ENCODE peak calls at places on chromosomes 13 and 19, in seven cellular contexts. E is fibroblast of lung, R is BJ, B is fibroblast of the aortic adventitia, W is GM23338, Z is WTC11, K is neural progenitor cell. U is an unnamed sample.

GRCh38 chr13:50365683-50366391 is 350.6 kb downstream of the KCNRG start:
- DNase-seq in B (no peak), R (no peak), E (no peak), W (no peak), K (no peak), Z (no peak), U (no peak)

GRCh38 chr19:13995017-13995728 is 10.9 kb downstream of the RFX1 start:
- DNase-seq in B (peak), Z (no peak), E (peak), R (peak), K (no peak), W (no peak), U (peak)

GRCh38 chr19:45507864-45508680 is 793 bp downstream of the VASP start:
- DNase-seq in E (no peak), Z (peak), K (peak), W (peak), B (peak), R (no peak), U (no peak)

GRCh38 chr13:90890435-90890834 is 457.1 kb upstream of the MIR17HG start:
- DNase-seq in Z (no peak), E (no peak), R (no peak), W (no peak), K (no peak), B (no peak), U (no peak)

GRCh38 chr13:109628251-109628699 is 158.1 kb downstream of the IRS2 start:
- DNase-seq in E (peak), W (no peak), Z (no peak), R (peak), B (peak), K (no peak), U (peak)

GRCh38 chr13:113837554-113838355 is 26.1 kb downstream of the GAS6 start:
- DNase-seq in B (peak), K (no peak), W (no peak), E (peak), Z (no peak), R (peak), U (peak)

GRCh38 chr19:28184997-28185396 is 1028.0 kb downstream of the UQCRFS1 start:
- DNase-seq in W (no peak), E (no peak), B (peak), Z (no peak), R (no peak), K (no peak), U (no peak)

GRCh38 chr13:24039621-24040475 is 120.7 kb upstream of the SPATA13 start:
- DNase-seq in W (no peak), K (no peak), E (no peak), Z (no peak), R (no peak), B (no peak), U (no peak)

GRCh38 chr19:10639836-10640235 is 14.3 kb upstream of the ILF3 start:
- DNase-seq in W (no peak), Z (no peak), B (no peak), E (no peak), R (no peak), K (no peak), U (no peak)

GRCh38 chr13:112067121-112067741 is at the start of gene SOX1:
- DNase-seq in E (no peak), K (peak), R (no peak), B (no peak), W (peak), Z (peak), U (no peak)

GRCh38 chr19:53989600-53990533 is 1.6 kb upstream of the CACNG6 start:
- DNase-seq in B (peak), K (no peak), E (no peak), W (peak), R (no peak), Z (no peak), U (no peak)

GRCh38 chr13:45104294-45104693 is 16.0 kb upstream of the GTF2F2 start:
- DNase-seq in Z (no peak), E (no peak), W (no peak), K (no peak), B (no peak), R (no peak), U (no peak)

GRCh38 chr13:45119469-45119989 is 781 bp upstream of the GTF2F2 start:
- DNase-seq in Z (no peak), K (peak), E (peak), W (no peak), B (peak), R (no peak), U (peak)

GRCh38 chr19:10517760-10518443 is 655 bp upstream of the S1PR5 start:
- DNase-seq in Z (peak), R (no peak), B (no peak), K (peak), W (peak), E (no peak), U (peak)

GRCh38 chr19:5225486-5226345 is 114.9 kb downstream of the PTPRS start:
- DNase-seq in K (peak), W (peak), Z (peak), E (no peak), R (no peak), B (no peak), U (no peak)

GRCh38 chr19:48746738-48747575 is at the start of gene IZUMO1:
- DNase-seq in W (peak), R (peak), E (peak), Z (peak), K (peak), B (peak), U (peak)

GRCh38 chr19:49421039-49421877 is 2.0 kb downstream of the PTH2 start:
- DNase-seq in B (peak), W (peak), K (peak), E (peak), Z (peak), R (no peak), U (peak)

GRCh38 chr13:31029129-31029528 is 96.7 kb downstream of the TEX26 start:
- DNase-seq in B (no peak), R (no peak), E (no peak), Z (no peak), W (no peak), K (no peak), U (no peak)

GRCh38 chr13:47869780-47870179 is 131.3 kb downstream of the SUCLA2 start:
- DNase-seq in R (no peak), Z (no peak), E (no peak), W (no peak), K (no peak), B (no peak), U (no peak)

GRCh38 chr19:8081569-8082550 is 29.3 kb downstream of the CCL25 start:
- DNase-seq in W (peak), R (no peak), B (no peak), Z (no peak), K (no peak), E (peak), U (peak)

GRCh38 chr13:20714161-20714560 is 10.7 kb downstream of the IL17D start:
- DNase-seq in W (no peak), R (no peak), Z (no peak), B (peak), K (no peak), E (peak), U (no peak)

GRCh38 chr19:5313307-5313706 is 27.3 kb downstream of the PTPRS start:
- DNase-seq in R (no peak), K (no peak), Z (no peak), B (no peak), E (no peak), W (no peak), U (no peak)

GRCh38 chr13:71643466-71643865 is 223.5 kb downstream of the DACH1 start:
- DNase-seq in Z (no peak), B (no peak), E (no peak), R (no peak), W (no peak), K (no peak), U (no peak)

GRCh38 chr13:40503966-40504591 is 162.4 kb downstream of the FOXO1 start:
- DNase-seq in K (no peak), R (peak), E (peak), Z (no peak), B (peak), W (peak), U (peak)

GRCh38 chr13:95698047-95698749 is 21.3 kb downstream of the DNAJC3 start:
- DNase-seq in R (no peak), K (no peak), B (no peak), E (no peak), W (peak), Z (no peak), U (peak)

GRCh38 chr13:61685683-61686013 is 270.0 kb upstream of the PCDH20 start:
- DNase-seq in E (no peak), R (no peak), K (peak), B (no peak), Z (peak), W (peak), U (no peak)

GRCh38 chr13:63044617-63045016 is 1629.0 kb upstream of the PCDH20 start:
- DNase-seq in K (peak), Z (no peak), R (no peak), E (no peak), B (no peak), W (no peak), U (no peak)

GRCh38 chr13:63050287-63050686 is 1634.6 kb upstream of the PCDH20 start:
- DNase-seq in W (no peak), K (no peak), R (no peak), E (no peak), Z (no peak), B (no peak), U (no peak)

GRCh38 chr13:63048648-63049047 is 1633.0 kb upstream of the PCDH20 start:
- DNase-seq in B (no peak), W (peak), E (peak), R (no peak), K (no peak), Z (no peak), U (no peak)
- TF ChIP-seq CTCF in B (no peak), W (peak), E (no peak), R (no peak), K (peak), Z (no peak), U (no peak)

GRCh38 chr19:35692010-35692409 is 12.3 kb upstream of the ZBTB32 start:
- DNase-seq in B (no peak), R (no peak), E (no peak), Z (no peak), K (no peak), W (no peak), U (no peak)
- TF ChIP-seq CTCF in B (no peak), R (no peak), E (no peak), Z (no peak), K (no peak), W (no peak), U (no peak)

GRCh38 chr13:77563110-77563509 is 27.6 kb downstream of the SCEL start:
- DNase-seq in W (peak), K (no peak), R (no peak), E (peak), B (peak), Z (no peak), U (peak)

DNA sequence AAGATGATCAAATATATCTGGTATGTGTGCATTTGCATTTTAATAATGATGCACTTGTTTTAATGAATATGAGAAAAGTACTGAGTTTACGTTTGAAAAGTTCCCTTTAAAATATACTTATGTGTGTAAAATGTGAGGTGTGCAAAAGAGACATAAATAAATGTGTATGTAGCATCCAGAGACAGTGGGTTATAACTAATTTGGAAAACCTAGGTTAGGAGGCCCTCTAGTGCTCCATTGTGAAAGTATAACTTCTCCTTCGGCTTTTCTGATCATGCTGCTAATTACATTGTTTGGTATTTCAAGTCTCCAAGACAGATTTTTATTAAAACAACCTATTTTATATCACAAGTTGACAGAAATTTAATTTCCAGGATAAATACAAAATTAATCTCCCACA is 30.1 kb downstream of the SCEL start:
- DNase-seq in B (peak), K (peak), E (peak), Z (no peak), R (no peak), W (peak), U (peak)
- TF ChIP-seq CTCF in B (peak), K (peak), E (peak), Z (peak), R (peak), W (peak), U (peak)

GRCh38 chr19:6997679-6998445 is 23.4 kb downstream of the MBD3L2B start:
- DNase-seq in W (no peak), E (no peak), B (no peak), K (no peak), Z (no peak), R (no peak), U (no peak)
- TF ChIP-seq CTCF in W (no peak), E (no peak), B (no peak), K (no peak), Z (no peak), R (no peak), U (no peak)

DNA sequence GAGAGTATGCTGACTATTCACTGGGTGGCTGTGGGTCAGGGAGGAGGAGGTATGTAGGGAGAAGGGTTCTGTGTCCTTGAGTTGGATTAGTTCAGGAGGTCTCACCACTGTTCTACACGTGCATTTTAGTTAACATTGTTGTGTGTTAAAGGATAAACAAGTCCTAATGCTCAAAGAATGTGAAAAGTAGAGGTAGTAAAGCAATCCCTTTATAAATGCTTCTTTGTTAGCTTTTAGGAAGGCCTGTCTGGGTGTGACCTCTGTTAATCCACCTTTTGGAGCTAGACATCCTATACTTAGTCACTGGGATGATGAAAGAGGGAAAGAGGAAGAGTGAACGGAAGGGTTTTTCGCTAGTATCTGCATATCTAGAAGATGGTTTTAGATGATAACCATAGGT is 42.2 kb upstream of the FLT1 start:
- DNase-seq in K (no peak), Z (no peak), B (no peak), E (no peak), R (no peak), W (no peak), U (no peak)
- TF ChIP-seq CTCF in K (no peak), Z (no peak), B (no peak), E (no peak), R (no peak), W (no peak), U (no peak)

DNA sequence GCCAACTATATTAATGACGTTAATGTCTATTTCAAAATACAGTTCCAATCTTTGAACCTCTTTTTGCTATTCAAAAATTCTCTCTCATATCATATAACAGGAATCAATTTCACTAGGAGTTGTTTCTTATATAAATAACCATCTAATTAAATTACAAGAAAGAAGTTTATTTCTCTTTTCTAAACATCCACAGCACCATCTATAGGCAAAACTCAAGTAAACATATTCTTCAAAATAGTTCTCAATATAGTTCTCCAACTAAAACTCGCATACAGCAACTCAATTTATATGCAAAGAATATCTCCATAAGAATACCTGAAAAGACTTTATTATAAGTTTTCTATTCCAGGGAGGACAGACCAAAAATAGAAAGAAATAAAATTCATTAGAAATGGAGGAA is 65.6 kb downstream of the RBM26 start:
- DNase-seq in Z (no peak), W (no peak), B (no peak), R (no peak), K (no peak), E (peak), U (no peak)
- TF ChIP-seq CTCF in Z (no peak), W (peak), B (no peak), R (no peak), K (peak), E (no peak), U (no peak)

GRCh38 chr19:19426799-19427198 is 21.3 kb downstream of the GATAD2A start:
- DNase-seq in Z (no peak), R (no peak), W (no peak), B (no peak), E (no peak), K (no peak), U (no peak)
- TF ChIP-seq CTCF in Z (no peak), R (no peak), W (no peak), B (no peak), E (no peak), K (no peak), U (no peak)

GRCh38 chr19:23070353-23070781 is 46.5 kb upstream of the ZNF730 start:
- DNase-seq in R (no peak), B (peak), W (peak), E (peak), K (no peak), Z (peak), U (peak)
- TF ChIP-seq CTCF in R (peak), B (peak), W (peak), E (peak), K (no peak), Z (peak), U (peak)

GRCh38 chr13:67754016-67754415 is 523.9 kb upstream of the PCDH9 start:
- DNase-seq in B (no peak), W (no peak), K (peak), R (no peak), E (no peak), Z (no peak), U (no peak)
- TF ChIP-seq CTCF in B (no peak), W (no peak), K (no peak), R (no peak), E (no peak), Z (no peak), U (no peak)

GRCh38 chr19:12141405-12141736 is 1.2 kb upstream of the ZNF20 start:
- DNase-seq in Z (no peak), R (no peak), K (no peak), E (no peak), W (no peak), B (no peak), U (no peak)
- TF ChIP-seq CTCF in Z (peak), R (no peak), K (no peak), E (no peak), W (no peak), B (no peak), U (no peak)

U was measured in fibroblast of villous mesenchyme.